ENCODE peak calls at places on chromosome 1, in five cellular contexts. G is HuH-7.5, P is PC-3, C is T-helper 9 cell, D is glutamatergic neuron. E is an unnamed sample.

GRCh38 chr1:243488459-243489163 is 232.8 kb downstream of the SDCCAG8 start:
- DNase-seq in G (no peak), P (no peak), C (no peak), D (no peak), E (no peak)

GRCh38 chr1:78101514-78101913 is 55.7 kb downstream of the GIPC2 start:
- DNase-seq in G (no peak), P (peak), C (no peak), D (no peak), E (no peak)

GRCh38 chr1:63855942-63856341 is 82.1 kb downstream of the ROR1 start:
- DNase-seq in G (no peak), P (no peak), C (no peak), D (no peak), E (no peak)

GRCh38 chr1:160129558-160129957 is 14.0 kb downstream of the ATP1A2 start:
- DNase-seq in G (no peak), P (no peak), C (no peak), D (no peak), E (no peak)

GRCh38 chr1:202615501-202616354 is 94.5 kb downstream of the SYT2 start:
- DNase-seq in G (no peak), P (peak), C (no peak), D (no peak), E (no peak)

GRCh38 chr1:54995013-54995760 is 3.5 kb upstream of the BSND start:
- DNase-seq in G (no peak), P (no peak), C (no peak), D (no peak), E (no peak)

GRCh38 chr1:32861904-32862698 is 8.6 kb downstream of the FNDC5 start:
- DNase-seq in G (no peak), P (no peak), C (no peak), D (no peak), E (no peak)

GRCh38 chr1:53944469-53945182 is 873 bp downstream of the IFT25 start:
- DNase-seq in G (no peak), P (no peak), C (no peak), D (no peak), E (no peak)

GRCh38 chr1:236603896-236604217 is 459 bp downstream of the HEATR1 start:
- DNase-seq in G (no peak), P (peak), C (peak), D (no peak), E (no peak)